ENCODE peak calls at places on chromosomes 2 and 18, in ten cellular contexts. Y is astrocyte; G is transverse colon; D is uterus; U is lower lobe of right lung; R is sigmoid colon; F is effector memory CD4-positive, alpha-beta T cell; H is naive thymus-derived CD4-positive, alpha-beta T cell; S is fibroblast of lung; I is A549. A is an unnamed sample.
A peak's percentile ranks its signal among the peaks of the same experiment; 100 is the strongest.

GRCh38 chr18:61543518-61543917 is 210.3 kb downstream of the CDH20 start:
- DNase-seq in Y (no peak), G (no peak), D (no peak), U (no peak), R (no peak), F (no peak), H (no peak), S (no peak), I (no peak), A (no peak)

GRCh38 chr18:55265916-55266488 is 306.7 kb upstream of the CCDC68 start:
- DNase-seq in Y (no peak), G (no peak), D (no peak), U (no peak), R (no peak), F (no peak), H (no peak), S (no peak), I (no peak), A (no peak)

GRCh38 chr2:127061377-127062273 is 45.3 kb downstream of the BIN1 start:
- DNase-seq in Y (no peak), G (no peak), D (no peak), U (no peak), R (no peak), F (no peak), H (no peak), S (no peak), I (no peak), A (no peak)

GRCh38 chr2:140791802-140792201 is 1339.0 kb downstream of the LRP1B start:
- DNase-seq in Y (no peak), G (no peak), D (no peak), U (no peak), R (no peak), F (no peak), H (no peak), S (no peak), I (no peak), A (no peak)

GRCh38 chr2:47535991-47536390 is 133.0 kb downstream of the MSH2 start:
- DNase-seq in Y (peak; percentile 10), G (no peak), D (no peak), U (no peak), R (no peak), F (no peak), H (no peak), S (peak; percentile 32), I (no peak), A (no peak)

GRCh38 chr2:113834057-113834720 is 55.7 kb upstream of the ACTR3 start:
- DNase-seq in Y (no peak), G (no peak), D (no peak), U (no peak), R (no peak), F (no peak), H (no peak), S (no peak), I (no peak), A (no peak)

GRCh38 chr18:2825613-2826205 is 21.1 kb upstream of the EMILIN2 start:
- DNase-seq in Y (no peak), G (no peak), D (no peak), U (no peak), R (peak; percentile 26), F (no peak), H (no peak), S (no peak), I (no peak), A (no peak)

GRCh38 chr2:148981350-148981749 is 57.1 kb upstream of the LYPD6B start:
- DNase-seq in Y (no peak), G (no peak), D (no peak), U (no peak), R (no peak), F (no peak), H (no peak), S (no peak), I (peak; percentile 9), A (no peak)

GRCh38 chr2:225318440-225318839 is 81.1 kb upstream of the NYAP2 start:
- DNase-seq in Y (no peak), G (no peak), D (no peak), U (no peak), R (no peak), F (no peak), H (no peak), S (no peak), I (no peak), A (no peak)

GRCh38 chr2:196205891-196206408 is 34.6 kb upstream of the STK17B start:
- DNase-seq in Y (peak; percentile 23), G (no peak), D (no peak), U (no peak), R (no peak), F (no peak), H (no peak), S (peak; percentile 34), I (no peak), A (no peak)

GRCh38 chr2:159713691-159714585 is 1.6 kb downstream of the MARCHF7 start:
- DNase-seq in Y (peak; percentile 71), G (no peak), D (no peak), U (no peak), R (no peak), F (no peak), H (no peak), S (peak; percentile 77), I (no peak), A (peak; percentile 30)

GRCh38 chr2:239264838-239265651 is 135.8 kb downstream of the HDAC4 start:
- DNase-seq in Y (peak; percentile 73), G (peak; percentile 42), D (no peak), U (no peak), R (peak; percentile 76), F (peak; percentile 59), H (peak; percentile 90), S (peak; percentile 79), I (peak; percentile 70), A (peak; percentile 63)

GRCh38 chr2:69554981-69555380 is 88.6 kb downstream of the AAK1 start:
- DNase-seq in Y (no peak), G (no peak), D (no peak), U (no peak), R (no peak), F (no peak), H (no peak), S (no peak), I (no peak), A (no peak)

GRCh38 chr18:71371951-71372605 is 1083.2 kb downstream of the SOCS6 start:
- DNase-seq in Y (no peak), G (no peak), D (no peak), U (no peak), R (no peak), F (no peak), H (no peak), S (no peak), I (peak; percentile 0), A (no peak)

DNA sequence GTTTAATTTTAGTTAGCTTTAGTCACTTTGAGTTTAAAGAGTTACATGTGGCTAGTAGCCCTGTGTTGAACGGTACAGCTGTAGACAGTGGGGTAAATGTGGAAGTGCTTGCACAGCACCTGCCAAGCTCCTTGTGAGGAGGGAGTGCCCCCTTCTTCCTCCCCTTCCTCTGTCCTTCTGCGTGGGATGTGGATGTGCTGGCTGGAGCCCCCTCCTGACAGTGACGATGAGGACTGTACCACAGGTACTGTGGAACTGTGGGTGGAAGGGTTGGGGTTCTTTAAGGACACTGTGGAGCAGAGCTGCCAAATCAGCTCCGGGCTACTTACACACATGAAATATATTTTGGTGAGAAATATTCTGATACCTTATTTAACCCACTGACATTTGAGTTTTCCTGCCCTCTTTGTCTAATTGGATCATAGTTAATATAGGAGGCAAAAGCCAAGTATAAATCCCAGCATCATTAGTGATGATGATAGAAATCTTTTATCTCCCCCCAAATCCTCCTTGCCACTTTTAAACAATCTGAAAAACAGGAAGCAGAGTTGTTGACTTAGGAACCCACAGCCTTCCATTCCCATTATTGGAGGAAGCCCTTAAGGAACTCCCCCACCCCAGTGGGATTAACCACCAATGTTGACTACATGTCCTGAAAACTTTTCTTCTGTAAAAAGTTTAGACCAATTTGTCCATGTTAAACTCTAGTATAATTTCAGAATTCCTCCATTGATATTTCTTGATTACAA is 181.3 kb downstream of the PTPRM start:
- DNase-seq in Y (no peak), G (no peak), D (no peak), U (no peak), R (no peak), F (no peak), H (no peak), S (no peak), I (no peak), A (no peak)
- H3K27ac ChIP-seq in Y (no peak overlapping the region), G (no peak overlapping the region), D (no peak overlapping the region), U (no peak overlapping the region), R (no peak overlapping the region), F (no peak overlapping the region), H (no peak overlapping the region), S (no peak overlapping the region), I (peak overlapping the region; percentile 59), A (no peak overlapping the region)

DNA sequence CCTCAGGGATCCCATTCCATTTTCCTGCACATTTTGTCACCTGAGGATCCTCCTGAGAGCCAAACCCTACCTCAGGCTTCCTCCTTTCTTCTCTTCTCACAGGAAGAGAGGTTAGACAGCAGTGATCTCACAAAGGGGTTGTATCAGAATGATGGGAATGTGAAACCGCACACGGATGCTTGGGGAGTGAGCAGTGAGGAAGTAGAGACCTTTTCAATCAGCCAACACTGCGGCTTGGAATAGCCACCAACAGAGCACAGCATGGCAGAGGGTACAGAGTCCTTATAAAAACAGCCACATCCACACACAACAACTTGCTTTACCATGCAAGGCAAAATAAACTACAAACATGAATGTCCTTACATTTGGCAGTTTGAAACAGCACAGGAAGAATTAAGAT is 8.7 kb downstream of the TMEM182 start:
- DNase-seq in Y (peak; percentile 71), G (no peak), D (no peak), U (no peak), R (no peak), F (no peak), H (no peak), S (peak; percentile 72), I (no peak), A (no peak)
- H3K4me1 ChIP-seq in Y (peaks cover 3% of the 10 kb centered on the region), G (no peaks in the 10 kb centered on the region), D (no peaks in the 10 kb centered on the region), U (no peaks in the 10 kb centered on the region), R (no peaks in the 10 kb centered on the region), F (no peaks in the 10 kb centered on the region), H (no peaks in the 10 kb centered on the region), S (no peaks in the 10 kb centered on the region), I (no peaks in the 10 kb centered on the region), A (no peaks in the 10 kb centered on the region)

GRCh38 chr2:218366621-218367414 is 10.2 kb downstream of the CATIP start:
- DNase-seq in Y (no peak), G (no peak), D (no peak), U (no peak), R (no peak), F (no peak), H (no peak), S (no peak), I (no peak), A (no peak)
- H3K4me3 ChIP-seq in Y (peak overlapping the region; percentile 55), G (peak overlapping the region; percentile 67), D (peak overlapping the region; percentile 44), U (peak overlapping the region; percentile 59), R (peak overlapping the region; percentile 55), F (peak overlapping the region; percentile 64), H (peak overlapping the region; percentile 74), S (no peak overlapping the region), I (peak overlapping the region; percentile 58), A (peak overlapping the region; percentile 67)

DNA sequence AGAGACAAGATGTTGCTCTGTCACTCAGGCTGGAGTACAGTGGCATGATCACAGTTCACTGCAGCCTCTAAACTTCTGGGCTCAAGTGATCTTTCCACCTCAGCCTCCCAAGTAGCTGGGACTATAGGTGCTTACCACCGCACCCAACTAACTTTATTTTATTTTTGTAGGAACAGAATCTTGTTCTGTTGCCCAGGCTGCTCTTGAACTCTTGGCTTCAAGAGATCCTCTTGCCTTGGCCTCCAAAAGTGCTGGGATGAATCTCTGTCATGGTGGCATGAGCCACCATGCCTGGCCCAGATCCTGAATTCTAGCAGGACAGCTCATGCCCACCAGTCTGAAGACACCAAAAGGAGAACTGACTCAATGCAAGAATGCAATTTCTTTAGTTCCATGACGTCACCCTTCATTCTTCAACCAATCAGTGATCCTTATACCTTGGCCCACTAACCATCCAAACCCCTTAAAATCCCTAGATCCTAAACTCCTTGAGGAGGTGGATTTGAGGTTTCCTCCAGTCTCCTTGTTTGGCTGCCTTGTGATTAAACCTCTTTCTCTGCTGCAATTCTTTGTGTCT is 25.6 kb upstream of the CXXC1 start:
- DNase-seq in Y (no peak), G (no peak), D (no peak), U (no peak), R (no peak), F (no peak), H (no peak), S (no peak), I (no peak), A (no peak)
- H3K27ac ChIP-seq in Y (no peak overlapping the region), G (no peak overlapping the region), D (no peak overlapping the region), U (no peak overlapping the region), R (no peak overlapping the region), F (no peak overlapping the region), H (no peak overlapping the region), S (no peak overlapping the region), I (no peak overlapping the region), A (no peak overlapping the region)

A was measured in small intestine.